ENCODE peak calls at places on chromosomes 4 and X, in seven cellular contexts. V is stimulated activated CD8-positive, alpha-beta memory T cell treated with anti-CD3 and anti-CD28 coated beads, Interleukin-12 subunit alpha, Interleukin-12 subunit beta, amount 100 ng/mL, for 4 hours; X is amygdala; E is Peyer's patch; I is osteocyte; K is stimulated activated CD4-positive, alpha-beta T cell treated with anti-CD3 and anti-CD28 coated beads, Interleukin-4, amount 100 ng/mL, for 24 hours; Y is hypothalamus. F is an unnamed sample.

GRCh38 chr4:7664106-7664505 is 229.4 kb upstream of the PSAPL1 start:
- DNase-seq in V (no peak), X (no peak), E (no peak), I (no peak), K (no peak), Y (no peak), F (no peak)

GRCh38 chrX:55713635-55714034 is 3.9 kb upstream of the RRAGB start:
- DNase-seq in V (no peak), X (no peak), E (no peak), I (no peak), K (no peak), Y (no peak), F (no peak)

GRCh38 chrX:19334945-19335626 is 8.6 kb upstream of the PDHA1 start:
- DNase-seq in V (no peak), X (no peak), E (no peak), I (no peak), K (no peak), Y (no peak), F (no peak)

GRCh38 chrX:31658360-31658759 is 586.5 kb upstream of the FTHL17 start:
- DNase-seq in V (no peak), X (no peak), E (no peak), I (no peak), K (no peak), Y (no peak), F (no peak)

GRCh38 chrX:68889244-68889643 is 60.4 kb downstream of the EFNB1 start:
- DNase-seq in V (no peak), X (no peak), E (no peak), I (no peak), K (no peak), Y (no peak), F (no peak)

GRCh38 chr4:121096174-121096573 is 23.8 kb upstream of the NDNF start:
- DNase-seq in V (no peak), X (no peak), E (no peak), I (no peak), K (no peak), Y (no peak), F (no peak)

GRCh38 chrX:101252634-101253033 is 33.0 kb downstream of the DRP2 start:
- DNase-seq in V (no peak), X (no peak), E (no peak), I (no peak), K (no peak), Y (no peak), F (no peak)

GRCh38 chr4:121072080-121072835 is at the start of gene NDNF:
- DNase-seq in V (peak), X (peak), E (peak), I (no peak), K (peak), Y (peak), F (peak)

GRCh38 chrX:107711521-107712041 is 64.0 kb downstream of the TSC22D3 start:
- DNase-seq in V (no peak), X (no peak), E (peak), I (no peak), K (no peak), Y (no peak), F (no peak)

GRCh38 chrX:103531002-103531401 is 11.7 kb upstream of the RAB40A start:
- DNase-seq in V (no peak), X (no peak), E (no peak), I (no peak), K (no peak), Y (no peak), F (no peak)

GRCh38 chrX:101430457-101431078 is 22.5 kb downstream of the HNRNPH2 start:
- DNase-seq in V (no peak), X (no peak), E (no peak), I (no peak), K (no peak), Y (no peak), F (no peak)

GRCh38 chr4:48340276-48340904 is 939 bp upstream of the SLAIN2 start:
- DNase-seq in V (no peak), X (no peak), E (peak), I (no peak), K (peak), Y (no peak), F (no peak)

GRCh38 chr4:92864176-92864575 is 560.4 kb downstream of the GRID2 start:
- DNase-seq in V (no peak), X (no peak), E (no peak), I (no peak), K (no peak), Y (no peak), F (no peak)

GRCh38 chr4:169334335-169334734 is 63.6 kb upstream of the SH3RF1 start:
- DNase-seq in V (no peak), X (no peak), E (no peak), I (no peak), K (no peak), Y (no peak), F (no peak)

GRCh38 chr4:91113130-91113706 is 986.0 kb downstream of the CCSER1 start:
- DNase-seq in V (no peak), X (no peak), E (no peak), I (no peak), K (no peak), Y (no peak), F (no peak)

GRCh38 chr4:38174811-38175210 is 214.6 kb downstream of the PTTG2 start:
- DNase-seq in V (no peak), X (no peak), E (no peak), I (no peak), K (no peak), Y (no peak), F (no peak)

GRCh38 chr4:184938871-184939270 is 79.4 kb upstream of the HELT start:
- DNase-seq in V (no peak), X (no peak), E (no peak), I (peak), K (no peak), Y (no peak), F (no peak)

GRCh38 chrX:136580316-136580715 is 48.3 kb downstream of the VGLL1 start:
- DNase-seq in V (no peak), X (no peak), E (no peak), I (no peak), K (no peak), Y (no peak), F (no peak)

GRCh38 chr4:103934178-103934789 is 214.5 kb upstream of the TACR3 start:
- DNase-seq in V (no peak), X (no peak), E (no peak), I (no peak), K (peak), Y (no peak), F (no peak)

GRCh38 chr4:1323635-1324442 is 23.2 kb upstream of the UVSSA start:
- DNase-seq in V (no peak), X (no peak), E (no peak), I (no peak), K (no peak), Y (no peak), F (no peak)

GRCh38 chr4:140156529-140157171 is 2.7 kb upstream of the MAML3 start:
- DNase-seq in V (no peak), X (no peak), E (no peak), I (no peak), K (peak), Y (no peak), F (no peak)

GRCh38 chrX:63657821-63658220 is 127.2 kb downstream of the ARHGEF9 start:
- DNase-seq in V (no peak), X (peak), E (peak), I (no peak), K (no peak), Y (no peak), F (no peak)

GRCh38 chrX:134948333-134949241 is 42.2 kb upstream of the SMIM10 start:
- DNase-seq in V (no peak), X (no peak), E (no peak), I (no peak), K (no peak), Y (no peak), F (no peak)

GRCh38 chrX:40329616-40330015 is 231.9 kb upstream of the BCOR start:
- DNase-seq in V (no peak), X (no peak), E (no peak), I (peak), K (no peak), Y (no peak), F (no peak)

GRCh38 chr4:3829954-3830773 is 64.0 kb downstream of the ADRA2C start:
- DNase-seq in V (no peak), X (no peak), E (no peak), I (no peak), K (no peak), Y (no peak), F (peak)

GRCh38 chr4:150782921-150783320 is 201.0 kb downstream of the MAB21L2 start:
- DNase-seq in V (no peak), X (no peak), E (no peak), I (no peak), K (no peak), Y (no peak), F (no peak)

F was measured in posterior cingulate gyrus.